ENCODE peak calls at places on chromosome 10, in six cellular contexts. T is K562, A is HCT116, Q is HepG2, S is GM12878, L is H1. W is an unnamed sample.

GRCh38 chr10:113895018-113895417 is 40.6 kb downstream of the NHLRC2 start:
- DNase-seq in T (no peak), L (no peak), S (no peak), A (no peak), Q (no peak), W (no peak)

GRCh38 chr10:97632949-97633884 is at the start of gene MORN4:
- DNase-seq in Q (peak), A (peak), T (peak), S (peak), L (peak), W (peak)

GRCh38 chr10:34433241-34434076 is 381.6 kb downstream of the PARD3 start:
- DNase-seq in L (no peak), S (no peak), A (no peak), Q (no peak), T (no peak), W (no peak)

GRCh38 chr10:71708301-71708703 is 11.3 kb downstream of the C10orf105 start:
- DNase-seq in L (peak), A (no peak), Q (peak), S (no peak), T (peak), W (peak)

GRCh38 chr10:23557777-23558176 is 118.9 kb downstream of the OTUD1 start:
- DNase-seq in A (no peak), T (no peak), L (no peak), S (no peak), Q (no peak), W (no peak)

GRCh38 chr10:30579554-30579953 is 50.0 kb downstream of the LYZL2 start:
- DNase-seq in A (no peak), T (no peak), S (no peak), L (no peak), Q (no peak), W (no peak)

GRCh38 chr10:120394446-120394845 is 62.6 kb upstream of the PLPP4 start:
- DNase-seq in T (no peak), Q (no peak), A (no peak), L (peak), S (no peak), W (no peak)

GRCh38 chr10:110629680-110630191 is 14.4 kb upstream of the RBM20 start:
- DNase-seq in S (no peak), L (no peak), Q (peak), T (no peak), A (no peak), W (peak)

GRCh38 chr10:47040681-47041080 is 129.5 kb downstream of the PTPN20 start:
- DNase-seq in A (no peak), S (no peak), T (no peak), Q (no peak), L (no peak), W (no peak)
- TF ChIP-seq JUND in A (no peak), S (no peak), T (no peak), Q (no peak), L (no peak), W (no peak)

GRCh38 chr10:63703113-63703670 is 182.0 kb downstream of the REEP3 start:
- DNase-seq in T (no peak), Q (no peak), S (peak), A (peak), L (no peak), W (peak)
- TF ChIP-seq JUND in T (peak), Q (no peak), S (no peak), A (peak), L (peak), W (no peak)

GRCh38 chr10:80177781-80178636 is 27.3 kb downstream of the ANXA11 start:
- DNase-seq in Q (no peak), L (no peak), T (no peak), S (no peak), A (no peak), W (no peak)
- TF ChIP-seq JUND in Q (no peak), L (no peak), T (no peak), S (no peak), A (no peak), W (no peak)

DNA sequence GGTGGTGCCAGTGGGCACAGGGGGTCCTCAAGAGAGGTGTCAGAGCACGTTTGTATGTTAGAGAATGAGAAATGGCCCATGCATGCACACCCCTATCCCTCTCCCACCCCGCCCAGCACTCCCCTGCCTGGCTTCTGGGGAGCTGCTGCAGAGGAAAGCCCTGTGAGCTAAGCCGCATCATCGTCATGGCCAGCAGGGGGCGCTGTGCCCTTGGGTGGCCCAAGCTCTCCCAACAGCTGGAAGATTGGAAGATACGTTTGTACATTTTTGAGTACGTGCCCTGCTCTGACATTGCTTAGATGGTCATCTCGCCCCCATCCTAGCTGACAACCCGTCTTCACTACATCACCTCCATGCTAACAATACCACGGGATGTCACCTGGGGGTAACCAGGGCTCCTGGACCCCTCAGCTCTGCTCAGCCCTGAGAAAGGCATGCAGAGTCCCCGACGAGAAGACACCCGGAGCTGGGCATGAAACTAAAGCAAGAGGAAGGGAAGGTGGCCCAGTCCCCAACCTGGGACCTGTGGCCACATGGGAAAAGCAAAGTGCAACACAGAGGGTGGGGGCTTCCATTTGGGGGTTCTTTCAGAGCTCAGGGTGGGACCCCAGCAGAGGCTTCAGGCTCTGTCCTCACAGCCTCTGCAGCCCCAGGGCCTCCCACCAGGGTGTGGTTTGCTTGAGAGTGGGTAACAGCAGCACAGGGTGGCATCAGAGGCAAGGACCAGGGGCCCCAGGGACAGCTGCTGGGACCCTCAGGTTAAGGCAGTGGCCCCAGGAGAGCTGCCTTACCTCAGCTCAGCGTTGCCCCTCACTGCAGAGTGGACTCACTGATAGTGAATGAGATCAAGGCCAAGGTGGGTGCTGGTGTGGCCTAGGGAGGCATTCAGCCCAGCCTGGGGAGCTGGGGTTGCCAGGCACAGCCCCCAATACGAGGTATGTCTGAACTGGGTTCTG is 136.6 kb downstream of the PTPN20 start:
- DNase-seq in L (peak), A (peak), Q (peak), T (peak), S (no peak), W (peak)
- TF ChIP-seq JUND in L (no peak), A (no peak), Q (no peak), T (no peak), S (no peak), W (no peak)

DNA sequence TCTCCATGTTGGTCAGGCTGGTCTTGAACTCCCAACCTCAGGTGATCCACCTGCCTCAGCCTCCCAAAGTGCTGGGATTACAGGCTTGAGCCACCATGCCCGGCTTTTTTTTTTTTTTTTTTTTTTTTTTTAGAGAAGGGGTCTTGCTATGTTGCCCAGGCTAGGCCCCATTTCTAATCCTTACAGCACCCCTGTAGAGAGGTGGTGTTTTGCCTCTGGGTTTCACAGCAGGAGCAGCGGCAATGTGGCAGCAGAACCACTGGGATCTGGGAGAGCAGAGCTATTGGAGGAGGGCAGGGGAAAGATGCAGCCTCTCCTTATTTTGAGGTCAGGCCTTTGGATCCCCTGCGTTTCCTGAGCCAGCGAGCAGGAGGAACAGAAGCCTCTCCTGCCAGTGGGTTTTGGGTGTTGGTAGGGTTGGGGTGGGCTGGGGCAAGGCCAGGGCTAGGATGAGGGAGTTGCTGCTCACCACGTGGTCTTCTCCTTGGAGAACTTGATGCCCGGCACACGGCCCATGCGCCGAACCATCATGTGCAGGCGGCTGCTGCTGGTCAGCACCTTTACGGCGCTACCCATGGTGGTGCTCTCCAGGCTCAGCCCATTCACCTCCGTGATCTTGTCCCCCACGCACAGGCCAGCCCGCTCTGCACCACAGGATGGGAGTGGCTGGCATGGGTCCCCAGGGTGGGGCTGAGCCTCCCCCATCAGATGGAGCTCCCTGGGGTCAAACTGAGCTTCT is 7.8 kb downstream of the PDZD7 start:
- DNase-seq in A (no peak), S (no peak), L (no peak), T (no peak), Q (no peak), W (no peak)
- TF ChIP-seq JUND in A (no peak), S (no peak), L (no peak), T (no peak), Q (no peak), W (no peak)

GRCh38 chr10:46558411-46559185 is 2.1 kb upstream of the GPRIN2 start:
- DNase-seq in L (peak), A (no peak), S (no peak), T (no peak), Q (peak), W (peak)
- TF ChIP-seq JUND in L (no peak), A (no peak), S (no peak), T (no peak), Q (no peak), W (no peak)

GRCh38 chr10:132939957-132940790 is 2.2 kb downstream of the CFAP46 start:
- DNase-seq in Q (no peak), T (peak), S (no peak), L (peak), A (no peak), W (peak)
- TF ChIP-seq JUND in Q (no peak), T (no peak), S (no peak), L (no peak), A (no peak), W (no peak)

DNA sequence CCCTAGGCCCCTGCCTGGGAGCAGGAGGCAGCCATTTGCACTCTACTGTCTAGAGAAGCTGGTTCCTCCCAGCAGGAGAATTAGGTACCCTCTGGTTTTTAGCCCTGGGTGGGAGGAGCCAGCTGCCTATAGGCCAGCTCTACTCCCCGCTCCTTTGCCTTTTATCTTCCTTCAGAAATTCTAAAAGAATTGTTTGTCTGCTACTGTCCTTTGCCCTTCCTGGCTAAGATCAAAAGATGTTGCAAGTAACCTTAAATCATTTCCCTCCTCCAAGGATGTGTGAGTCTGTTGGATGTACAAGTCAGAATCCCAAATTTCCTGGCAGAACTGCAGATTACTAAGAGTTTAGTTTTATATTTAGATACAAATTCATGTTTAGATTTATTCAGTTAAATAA is 30.2 kb upstream of the SH2D4B start:
- DNase-seq in S (no peak), A (no peak), T (no peak), Q (no peak), L (no peak), W (no peak)
- TF ChIP-seq JUND in S (no peak), A (no peak), T (no peak), Q (no peak), L (no peak), W (no peak)